ENCODE peak calls at places on chromosomes 3 and 15, in seven cellular contexts. One of them, this sample, is unnamed. For H3K4me1, the result is how much of the 10 kb centered on the place peaks cover.

GRCh38 chr3:112405845-112406244 is 72.9 kb downstream of the CD200 start:
- DNase-seq in CD8-positive, alpha-beta T cell: no peak
- DNase-seq in PC-9: no peak
- DNase-seq in spleen: no peak
- DNase-seq in cardiac muscle cell: no peak
- DNase-seq in GM23338: no peak
- DNase-seq in colonic mucosa: no peak
- DNase-seq in this sample: no peak

GRCh38 chr15:74383695-74384565 is 16.5 kb upstream of the CYP11A1 start:
- DNase-seq in CD8-positive, alpha-beta T cell: peak
- DNase-seq in PC-9: peak
- DNase-seq in spleen: peak
- DNase-seq in cardiac muscle cell: no peak
- DNase-seq in GM23338: no peak
- DNase-seq in colonic mucosa: no peak
- DNase-seq in this sample: no peak

GRCh38 chr3:12436514-12437222 is 47.6 kb upstream of the TSEN2 start:
- DNase-seq in CD8-positive, alpha-beta T cell: no peak
- DNase-seq in PC-9: no peak
- DNase-seq in spleen: no peak
- DNase-seq in cardiac muscle cell: no peak
- DNase-seq in GM23338: no peak
- DNase-seq in colonic mucosa: no peak
- DNase-seq in this sample: no peak

GRCh38 chr3:79564192-79564591 is 203.6 kb downstream of the ROBO1 start:
- DNase-seq in CD8-positive, alpha-beta T cell: no peak
- DNase-seq in PC-9: no peak
- DNase-seq in spleen: no peak
- DNase-seq in cardiac muscle cell: no peak
- DNase-seq in GM23338: no peak
- DNase-seq in colonic mucosa: no peak
- DNase-seq in this sample: no peak

GRCh38 chr15:67981848-67982247 is 72.3 kb upstream of the PIAS1 start:
- DNase-seq in CD8-positive, alpha-beta T cell: no peak
- DNase-seq in PC-9: no peak
- DNase-seq in spleen: no peak
- DNase-seq in cardiac muscle cell: no peak
- DNase-seq in GM23338: no peak
- DNase-seq in colonic mucosa: no peak
- DNase-seq in this sample: no peak

GRCh38 chr3:58620446-58620845 is 43.3 kb upstream of the FAM107A start:
- DNase-seq in CD8-positive, alpha-beta T cell: no peak
- DNase-seq in PC-9: no peak
- DNase-seq in spleen: peak
- DNase-seq in cardiac muscle cell: no peak
- DNase-seq in GM23338: no peak
- DNase-seq in colonic mucosa: no peak
- DNase-seq in this sample: no peak

GRCh38 chr3:177574232-177574856 is 377.1 kb upstream of the TBL1XR1 start:
- DNase-seq in CD8-positive, alpha-beta T cell: no peak
- DNase-seq in PC-9: no peak
- DNase-seq in spleen: no peak
- DNase-seq in cardiac muscle cell: peak
- DNase-seq in GM23338: peak
- DNase-seq in colonic mucosa: peak
- DNase-seq in this sample: peak

GRCh38 chr15:62394079-62394478 is 229.0 kb upstream of the C2CD4B start:
- DNase-seq in CD8-positive, alpha-beta T cell: no peak
- DNase-seq in PC-9: no peak
- DNase-seq in spleen: no peak
- DNase-seq in cardiac muscle cell: no peak
- DNase-seq in GM23338: no peak
- DNase-seq in colonic mucosa: no peak
- DNase-seq in this sample: no peak

GRCh38 chr3:152609891-152610290 is 225.0 kb upstream of the P2RY1 start:
- DNase-seq in CD8-positive, alpha-beta T cell: no peak
- DNase-seq in PC-9: no peak
- DNase-seq in spleen: no peak
- DNase-seq in cardiac muscle cell: no peak
- DNase-seq in GM23338: peak
- DNase-seq in colonic mucosa: no peak
- DNase-seq in this sample: no peak

GRCh38 chr3:197380786-197381185 is 82.4 kb upstream of the DLG1 start:
- DNase-seq in CD8-positive, alpha-beta T cell: no peak
- DNase-seq in PC-9: no peak
- DNase-seq in spleen: peak
- DNase-seq in cardiac muscle cell: no peak
- DNase-seq in GM23338: no peak
- DNase-seq in colonic mucosa: no peak
- DNase-seq in this sample: no peak

GRCh38 chr15:94322141-94322540 is 90.8 kb downstream of the MCTP2 start:
- DNase-seq in CD8-positive, alpha-beta T cell: no peak
- DNase-seq in PC-9: no peak
- DNase-seq in spleen: no peak
- DNase-seq in cardiac muscle cell: no peak
- DNase-seq in GM23338: no peak
- DNase-seq in colonic mucosa: no peak
- DNase-seq in this sample: no peak

GRCh38 chr15:94324835-94325767 is 93.7 kb downstream of the MCTP2 start:
- DNase-seq in CD8-positive, alpha-beta T cell: peak
- DNase-seq in PC-9: no peak
- DNase-seq in spleen: no peak
- DNase-seq in cardiac muscle cell: no peak
- DNase-seq in GM23338: no peak
- DNase-seq in colonic mucosa: peak
- DNase-seq in this sample: no peak

GRCh38 chr15:94327356-94327936 is 96.1 kb downstream of the MCTP2 start:
- DNase-seq in CD8-positive, alpha-beta T cell: no peak
- DNase-seq in PC-9: peak
- DNase-seq in spleen: no peak
- DNase-seq in cardiac muscle cell: peak
- DNase-seq in GM23338: peak
- DNase-seq in colonic mucosa: no peak
- DNase-seq in this sample: no peak

GRCh38 chr15:94324117-94324826 is 92.9 kb downstream of the MCTP2 start:
- DNase-seq in CD8-positive, alpha-beta T cell: peak
- DNase-seq in PC-9: peak
- DNase-seq in spleen: no peak
- DNase-seq in cardiac muscle cell: peak
- DNase-seq in GM23338: peak
- DNase-seq in colonic mucosa: peak
- DNase-seq in this sample: peak

DNA sequence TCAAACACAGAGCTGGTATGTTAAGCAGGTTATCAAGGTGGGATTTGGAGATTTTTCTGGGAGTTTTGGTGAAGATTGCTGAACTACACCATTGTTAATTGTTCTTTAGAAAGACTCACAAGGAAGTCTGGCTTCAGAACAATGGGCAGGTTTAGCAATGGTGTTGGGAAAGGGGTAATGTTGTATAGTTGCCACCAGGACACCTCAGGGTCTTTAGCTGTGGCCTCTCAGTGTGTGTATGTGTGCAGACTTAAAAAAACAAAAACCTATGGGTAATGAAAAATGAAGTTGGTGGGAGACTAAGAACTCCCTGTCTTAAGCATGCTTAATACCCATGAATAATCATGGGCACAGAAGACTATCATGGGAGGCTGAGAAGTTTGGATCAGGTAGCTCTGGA is 91.7 kb downstream of the MCTP2 start:
- DNase-seq in CD8-positive, alpha-beta T cell: no peak
- DNase-seq in PC-9: no peak
- DNase-seq in spleen: no peak
- DNase-seq in cardiac muscle cell: no peak
- DNase-seq in GM23338: no peak
- DNase-seq in colonic mucosa: no peak
- DNase-seq in this sample: no peak
- TF ChIP-seq CTCF in CD8-positive, alpha-beta T cell: no peak
- TF ChIP-seq CTCF in PC-9: no peak
- TF ChIP-seq CTCF in spleen: no peak
- TF ChIP-seq CTCF in cardiac muscle cell: no peak
- TF ChIP-seq CTCF in GM23338: no peak
- TF ChIP-seq CTCF in colonic mucosa: no peak
- TF ChIP-seq CTCF in this sample: no peak

DNA sequence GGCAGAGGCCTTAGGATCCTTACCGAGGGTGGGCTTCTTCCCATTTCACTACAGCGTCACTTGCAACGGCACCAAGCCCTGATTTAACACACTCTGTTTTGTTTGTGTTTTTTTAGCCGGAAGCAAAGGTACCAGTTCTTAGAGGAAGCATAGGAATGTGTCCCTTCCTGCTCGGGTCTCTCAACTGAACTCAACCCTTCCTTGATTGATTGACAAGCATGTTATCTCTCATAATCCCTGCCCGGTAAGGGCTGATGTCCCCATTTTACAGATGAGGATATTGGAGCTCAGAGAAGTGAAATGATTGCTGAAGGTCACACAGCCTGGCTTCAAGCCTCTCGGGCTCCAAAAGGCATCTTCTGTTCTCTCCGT is 26.6 kb upstream of the MAGEF1 start:
- DNase-seq in CD8-positive, alpha-beta T cell: no peak
- DNase-seq in PC-9: no peak
- DNase-seq in spleen: no peak
- DNase-seq in cardiac muscle cell: no peak
- DNase-seq in GM23338: no peak
- DNase-seq in colonic mucosa: no peak
- DNase-seq in this sample: no peak
- H3K27ac ChIP-seq in CD8-positive, alpha-beta T cell: no peak
- H3K27ac ChIP-seq in PC-9: peak
- H3K27ac ChIP-seq in spleen: no peak
- H3K27ac ChIP-seq in cardiac muscle cell: peak
- H3K27ac ChIP-seq in GM23338: no peak
- H3K27ac ChIP-seq in colonic mucosa: no peak
- H3K27ac ChIP-seq in this sample: no peak

GRCh38 chr3:156539802-156540201 is 15.1 kb downstream of the SSR3 start:
- DNase-seq in CD8-positive, alpha-beta T cell: no peak
- DNase-seq in PC-9: no peak
- DNase-seq in spleen: no peak
- DNase-seq in cardiac muscle cell: no peak
- DNase-seq in GM23338: no peak
- DNase-seq in colonic mucosa: no peak
- DNase-seq in this sample: no peak
- H3K4me1 ChIP-seq in CD8-positive, alpha-beta T cell: under half
- H3K4me1 ChIP-seq in PC-9: under half
- H3K4me1 ChIP-seq in spleen: under half
- H3K4me1 ChIP-seq in cardiac muscle cell: under half
- H3K4me1 ChIP-seq in GM23338: under half
- H3K4me1 ChIP-seq in colonic mucosa: under half
- H3K4me1 ChIP-seq in this sample: under half

GRCh38 chr3:156587767-156588069 is 32.8 kb upstream of the SSR3 start:
- DNase-seq in CD8-positive, alpha-beta T cell: no peak
- DNase-seq in PC-9: no peak
- DNase-seq in spleen: no peak
- DNase-seq in cardiac muscle cell: no peak
- DNase-seq in GM23338: no peak
- DNase-seq in colonic mucosa: no peak
- DNase-seq in this sample: no peak
- TF ChIP-seq CTCF in CD8-positive, alpha-beta T cell: no peak
- TF ChIP-seq CTCF in PC-9: no peak
- TF ChIP-seq CTCF in spleen: no peak
- TF ChIP-seq CTCF in cardiac muscle cell: no peak
- TF ChIP-seq CTCF in GM23338: no peak
- TF ChIP-seq CTCF in colonic mucosa: no peak
- TF ChIP-seq CTCF in this sample: no peak

GRCh38 chr3:20074226-20075063 is 34.2 kb downstream of the KAT2B start:
- DNase-seq in CD8-positive, alpha-beta T cell: no peak
- DNase-seq in PC-9: no peak
- DNase-seq in spleen: no peak
- DNase-seq in cardiac muscle cell: no peak
- DNase-seq in GM23338: no peak
- DNase-seq in colonic mucosa: no peak
- DNase-seq in this sample: no peak

GRCh38 chr3:20072422-20072821 is 32.2 kb downstream of the KAT2B start:
- DNase-seq in CD8-positive, alpha-beta T cell: no peak
- DNase-seq in PC-9: no peak
- DNase-seq in spleen: no peak
- DNase-seq in cardiac muscle cell: no peak
- DNase-seq in GM23338: no peak
- DNase-seq in colonic mucosa: no peak
- DNase-seq in this sample: no peak

GRCh38 chr3:20073683-20074082 is 33.4 kb downstream of the KAT2B start:
- DNase-seq in CD8-positive, alpha-beta T cell: no peak
- DNase-seq in PC-9: no peak
- DNase-seq in spleen: no peak
- DNase-seq in cardiac muscle cell: no peak
- DNase-seq in GM23338: peak
- DNase-seq in colonic mucosa: no peak
- DNase-seq in this sample: no peak

GRCh38 chr3:20071182-20071581 is 30.9 kb downstream of the KAT2B start:
- DNase-seq in CD8-positive, alpha-beta T cell: no peak
- DNase-seq in PC-9: no peak
- DNase-seq in spleen: no peak
- DNase-seq in cardiac muscle cell: no peak
- DNase-seq in GM23338: no peak
- DNase-seq in colonic mucosa: no peak
- DNase-seq in this sample: no peak

GRCh38 chr3:20073068-20073467 is 32.8 kb downstream of the KAT2B start:
- DNase-seq in CD8-positive, alpha-beta T cell: no peak
- DNase-seq in PC-9: no peak
- DNase-seq in spleen: no peak
- DNase-seq in cardiac muscle cell: no peak
- DNase-seq in GM23338: no peak
- DNase-seq in colonic mucosa: no peak
- DNase-seq in this sample: no peak
- H3K27ac ChIP-seq in CD8-positive, alpha-beta T cell: no peak
- H3K27ac ChIP-seq in PC-9: no peak
- H3K27ac ChIP-seq in spleen: no peak
- H3K27ac ChIP-seq in cardiac muscle cell: peak
- H3K27ac ChIP-seq in GM23338: no peak
- H3K27ac ChIP-seq in colonic mucosa: no peak
- H3K27ac ChIP-seq in this sample: no peak

GRCh38 chr3:13479582-13480339 is at the start of gene HDAC11:
- DNase-seq in CD8-positive, alpha-beta T cell: peak
- DNase-seq in PC-9: peak
- DNase-seq in spleen: peak
- DNase-seq in cardiac muscle cell: peak
- DNase-seq in GM23338: peak
- DNase-seq in colonic mucosa: peak
- DNase-seq in this sample: peak

GRCh38 chr3:13483286-13483685 is 3.2 kb downstream of the HDAC11 start:
- DNase-seq in CD8-positive, alpha-beta T cell: no peak
- DNase-seq in PC-9: no peak
- DNase-seq in spleen: peak
- DNase-seq in cardiac muscle cell: no peak
- DNase-seq in GM23338: no peak
- DNase-seq in colonic mucosa: no peak
- DNase-seq in this sample: no peak

GRCh38 chr3:13482106-13482690 is 2.1 kb downstream of the HDAC11 start:
- DNase-seq in CD8-positive, alpha-beta T cell: no peak
- DNase-seq in PC-9: no peak
- DNase-seq in spleen: peak
- DNase-seq in cardiac muscle cell: no peak
- DNase-seq in GM23338: no peak
- DNase-seq in colonic mucosa: no peak
- DNase-seq in this sample: no peak

GRCh38 chr3:13479332-13479581 is 849 bp upstream of the HDAC11 start:
- DNase-seq in CD8-positive, alpha-beta T cell: peak
- DNase-seq in PC-9: peak
- DNase-seq in spleen: no peak
- DNase-seq in cardiac muscle cell: peak
- DNase-seq in GM23338: peak
- DNase-seq in colonic mucosa: peak
- DNase-seq in this sample: no peak

GRCh38 chr3:13480340-13481318 is 523 bp downstream of the HDAC11 start:
- DNase-seq in CD8-positive, alpha-beta T cell: peak
- DNase-seq in PC-9: no peak
- DNase-seq in spleen: peak
- DNase-seq in cardiac muscle cell: no peak
- DNase-seq in GM23338: peak
- DNase-seq in colonic mucosa: peak
- DNase-seq in this sample: no peak
- H3K4me1 ChIP-seq in CD8-positive, alpha-beta T cell: under half
- H3K4me1 ChIP-seq in PC-9: under half
- H3K4me1 ChIP-seq in spleen: under half
- H3K4me1 ChIP-seq in cardiac muscle cell: under half
- H3K4me1 ChIP-seq in GM23338: under half
- H3K4me1 ChIP-seq in colonic mucosa: under half
- H3K4me1 ChIP-seq in this sample: under half

This sample was measured in right lobe of liver.